ENCODE peak calls at places on chromosomes 1 and 21, in nine cellular contexts. One of them, this sample, is unnamed. For H3K4me1, the result is how much of the 10 kb centered on the place peaks cover.

GRCh38 chr1:205360166-205360565 is 3.4 kb upstream of the KLHDC8A start:
- DNase-seq in astrocyte: no peak
- DNase-seq in mucosa of descending colon: no peak
- DNase-seq in mesenchymal stem cell: no peak
- DNase-seq in neuronal stem cell: peak
- DNase-seq in adrenal gland: peak
- DNase-seq in CD8-positive, alpha-beta memory T cell: no peak
- DNase-seq in ovary: peak
- DNase-seq in GM23338: no peak
- DNase-seq in this sample: no peak

GRCh38 chr1:171912509-171913185 is 71.3 kb downstream of the DNM3 start:
- DNase-seq in mesenchymal stem cell: no peak
- DNase-seq in GM23338: no peak
- DNase-seq in mucosa of descending colon: no peak
- DNase-seq in astrocyte: no peak
- DNase-seq in adrenal gland: no peak
- DNase-seq in ovary: no peak
- DNase-seq in neuronal stem cell: no peak
- DNase-seq in CD8-positive, alpha-beta memory T cell: no peak
- DNase-seq in this sample: no peak

GRCh38 chr1:6259491-6260362 is 1.2 kb downstream of the GPR153 start:
- DNase-seq in mucosa of descending colon: peak
- DNase-seq in mesenchymal stem cell: peak
- DNase-seq in astrocyte: peak
- DNase-seq in ovary: peak
- DNase-seq in adrenal gland: peak
- DNase-seq in neuronal stem cell: no peak
- DNase-seq in CD8-positive, alpha-beta memory T cell: peak
- DNase-seq in GM23338: peak
- DNase-seq in this sample: peak

GRCh38 chr1:177948336-177948972 is 21.4 kb downstream of the SEC16B start:
- DNase-seq in GM23338: peak
- DNase-seq in ovary: peak
- DNase-seq in mucosa of descending colon: peak
- DNase-seq in astrocyte: peak
- DNase-seq in CD8-positive, alpha-beta memory T cell: no peak
- DNase-seq in adrenal gland: peak
- DNase-seq in mesenchymal stem cell: peak
- DNase-seq in neuronal stem cell: peak
- DNase-seq in this sample: peak

GRCh38 chr1:17053071-17053684 is 654 bp downstream of the SDHB start:
- DNase-seq in adrenal gland: no peak
- DNase-seq in astrocyte: no peak
- DNase-seq in neuronal stem cell: no peak
- DNase-seq in CD8-positive, alpha-beta memory T cell: no peak
- DNase-seq in ovary: no peak
- DNase-seq in mucosa of descending colon: peak
- DNase-seq in GM23338: no peak
- DNase-seq in mesenchymal stem cell: no peak
- DNase-seq in this sample: no peak

GRCh38 chr1:88678405-88678804 is 5.7 kb upstream of the PKN2 start:
- DNase-seq in GM23338: no peak
- DNase-seq in mucosa of descending colon: no peak
- DNase-seq in astrocyte: no peak
- DNase-seq in mesenchymal stem cell: peak
- DNase-seq in CD8-positive, alpha-beta memory T cell: no peak
- DNase-seq in ovary: no peak
- DNase-seq in adrenal gland: no peak
- DNase-seq in neuronal stem cell: no peak
- DNase-seq in this sample: no peak

GRCh38 chr21:33058468-33059318 is 11.2 kb upstream of the OLIG1 start:
- DNase-seq in mesenchymal stem cell: no peak
- DNase-seq in neuronal stem cell: no peak
- DNase-seq in adrenal gland: peak
- DNase-seq in mucosa of descending colon: no peak
- DNase-seq in ovary: no peak
- DNase-seq in astrocyte: no peak
- DNase-seq in CD8-positive, alpha-beta memory T cell: no peak
- DNase-seq in GM23338: no peak
- DNase-seq in this sample: peak

GRCh38 chr1:182459949-182460348 is 10.0 kb downstream of the RGSL1 start:
- DNase-seq in astrocyte: no peak
- DNase-seq in mesenchymal stem cell: no peak
- DNase-seq in mucosa of descending colon: no peak
- DNase-seq in neuronal stem cell: no peak
- DNase-seq in ovary: no peak
- DNase-seq in adrenal gland: no peak
- DNase-seq in CD8-positive, alpha-beta memory T cell: no peak
- DNase-seq in GM23338: no peak
- DNase-seq in this sample: no peak

GRCh38 chr1:203172184-203173115 is 3.2 kb downstream of the MYBPH start:
- DNase-seq in CD8-positive, alpha-beta memory T cell: no peak
- DNase-seq in neuronal stem cell: peak
- DNase-seq in GM23338: peak
- DNase-seq in astrocyte: no peak
- DNase-seq in mesenchymal stem cell: peak
- DNase-seq in mucosa of descending colon: peak
- DNase-seq in adrenal gland: peak
- DNase-seq in ovary: no peak
- DNase-seq in this sample: peak

GRCh38 chr1:6384962-6385672 is 8.4 kb downstream of the ACOT7 start:
- DNase-seq in mucosa of descending colon: no peak
- DNase-seq in CD8-positive, alpha-beta memory T cell: no peak
- DNase-seq in GM23338: no peak
- DNase-seq in adrenal gland: no peak
- DNase-seq in mesenchymal stem cell: no peak
- DNase-seq in neuronal stem cell: no peak
- DNase-seq in astrocyte: no peak
- DNase-seq in ovary: no peak
- DNase-seq in this sample: peak

GRCh38 chr1:78419309-78419708 is 71.5 kb upstream of the PTGFR start:
- DNase-seq in GM23338: no peak
- DNase-seq in adrenal gland: no peak
- DNase-seq in mesenchymal stem cell: no peak
- DNase-seq in CD8-positive, alpha-beta memory T cell: no peak
- DNase-seq in ovary: no peak
- DNase-seq in astrocyte: peak
- DNase-seq in mucosa of descending colon: no peak
- DNase-seq in neuronal stem cell: no peak
- DNase-seq in this sample: no peak

GRCh38 chr1:241156231-241156965 is 200.6 kb downstream of the RGS7 start:
- DNase-seq in mesenchymal stem cell: peak
- DNase-seq in CD8-positive, alpha-beta memory T cell: no peak
- DNase-seq in mucosa of descending colon: peak
- DNase-seq in astrocyte: peak
- DNase-seq in adrenal gland: peak
- DNase-seq in ovary: no peak
- DNase-seq in GM23338: no peak
- DNase-seq in neuronal stem cell: no peak
- DNase-seq in this sample: no peak

GRCh38 chr1:226938903-226939438 is 1.1 kb upstream of the COQ8A start:
- DNase-seq in mucosa of descending colon: no peak
- DNase-seq in GM23338: no peak
- DNase-seq in CD8-positive, alpha-beta memory T cell: no peak
- DNase-seq in astrocyte: peak
- DNase-seq in ovary: no peak
- DNase-seq in adrenal gland: no peak
- DNase-seq in mesenchymal stem cell: peak
- DNase-seq in neuronal stem cell: no peak
- DNase-seq in this sample: no peak

GRCh38 chr1:44227211-44227610 is 13.9 kb downstream of the DMAP1 start:
- DNase-seq in adrenal gland: no peak
- DNase-seq in mucosa of descending colon: no peak
- DNase-seq in GM23338: no peak
- DNase-seq in mesenchymal stem cell: no peak
- DNase-seq in CD8-positive, alpha-beta memory T cell: no peak
- DNase-seq in neuronal stem cell: no peak
- DNase-seq in ovary: no peak
- DNase-seq in astrocyte: no peak
- DNase-seq in this sample: no peak

GRCh38 chr21:42626171-42626570 is 27.2 kb upstream of the PDE9A start:
- DNase-seq in ovary: no peak
- DNase-seq in CD8-positive, alpha-beta memory T cell: no peak
- DNase-seq in astrocyte: no peak
- DNase-seq in mesenchymal stem cell: no peak
- DNase-seq in mucosa of descending colon: no peak
- DNase-seq in GM23338: no peak
- DNase-seq in neuronal stem cell: no peak
- DNase-seq in adrenal gland: no peak
- DNase-seq in this sample: no peak

GRCh38 chr1:237864338-237865244 is 26.1 kb downstream of the ZP4 start:
- DNase-seq in mucosa of descending colon: peak
- DNase-seq in CD8-positive, alpha-beta memory T cell: no peak
- DNase-seq in neuronal stem cell: peak
- DNase-seq in astrocyte: no peak
- DNase-seq in ovary: peak
- DNase-seq in GM23338: peak
- DNase-seq in mesenchymal stem cell: peak
- DNase-seq in adrenal gland: peak
- DNase-seq in this sample: peak

GRCh38 chr21:15065381-15066230 is 806 bp upstream of the NRIP1 start:
- DNase-seq in astrocyte: peak
- DNase-seq in ovary: peak
- DNase-seq in mucosa of descending colon: peak
- DNase-seq in CD8-positive, alpha-beta memory T cell: peak
- DNase-seq in GM23338: peak
- DNase-seq in neuronal stem cell: peak
- DNase-seq in adrenal gland: peak
- DNase-seq in mesenchymal stem cell: peak
- DNase-seq in this sample: peak

GRCh38 chr1:119506941-119507340 is at the start of gene HSD3B1:
- DNase-seq in neuronal stem cell: no peak
- DNase-seq in astrocyte: no peak
- DNase-seq in GM23338: no peak
- DNase-seq in mesenchymal stem cell: no peak
- DNase-seq in adrenal gland: no peak
- DNase-seq in CD8-positive, alpha-beta memory T cell: no peak
- DNase-seq in mucosa of descending colon: no peak
- DNase-seq in ovary: no peak
- DNase-seq in this sample: no peak

GRCh38 chr1:221697924-221698425 is 43.9 kb downstream of the DUSP10 start:
- DNase-seq in astrocyte: no peak
- DNase-seq in CD8-positive, alpha-beta memory T cell: no peak
- DNase-seq in ovary: no peak
- DNase-seq in mesenchymal stem cell: no peak
- DNase-seq in adrenal gland: no peak
- DNase-seq in neuronal stem cell: no peak
- DNase-seq in GM23338: no peak
- DNase-seq in mucosa of descending colon: no peak
- DNase-seq in this sample: no peak

GRCh38 chr1:65357291-65357960 is 48.1 kb downstream of the DNAJC6 start:
- DNase-seq in ovary: no peak
- DNase-seq in mesenchymal stem cell: no peak
- DNase-seq in mucosa of descending colon: no peak
- DNase-seq in GM23338: no peak
- DNase-seq in adrenal gland: no peak
- DNase-seq in astrocyte: no peak
- DNase-seq in neuronal stem cell: no peak
- DNase-seq in CD8-positive, alpha-beta memory T cell: no peak
- DNase-seq in this sample: no peak

GRCh38 chr1:21921100-21921875 is 15.8 kb downstream of the HSPG2 start:
- DNase-seq in CD8-positive, alpha-beta memory T cell: no peak
- DNase-seq in GM23338: no peak
- DNase-seq in astrocyte: no peak
- DNase-seq in ovary: no peak
- DNase-seq in mucosa of descending colon: no peak
- DNase-seq in mesenchymal stem cell: no peak
- DNase-seq in adrenal gland: peak
- DNase-seq in neuronal stem cell: no peak
- DNase-seq in this sample: no peak
- H3K4me1 ChIP-seq in CD8-positive, alpha-beta memory T cell: under half
- H3K4me1 ChIP-seq in GM23338: under half
- H3K4me1 ChIP-seq in astrocyte: under half
- H3K4me1 ChIP-seq in ovary: under half
- H3K4me1 ChIP-seq in mucosa of descending colon: under half
- H3K4me1 ChIP-seq in mesenchymal stem cell: half or more
- H3K4me1 ChIP-seq in adrenal gland: half or more
- H3K4me1 ChIP-seq in neuronal stem cell: under half
- H3K4me1 ChIP-seq in this sample: half or more

GRCh38 chr1:76090284-76091180 is 16.0 kb downstream of the ST6GALNAC3 start:
- DNase-seq in mesenchymal stem cell: no peak
- DNase-seq in GM23338: no peak
- DNase-seq in adrenal gland: no peak
- DNase-seq in astrocyte: peak
- DNase-seq in ovary: no peak
- DNase-seq in neuronal stem cell: no peak
- DNase-seq in CD8-positive, alpha-beta memory T cell: no peak
- DNase-seq in mucosa of descending colon: no peak
- DNase-seq in this sample: no peak
- H3K4me1 ChIP-seq in mesenchymal stem cell: under half
- H3K4me1 ChIP-seq in GM23338: under half
- H3K4me1 ChIP-seq in adrenal gland: under half
- H3K4me1 ChIP-seq in astrocyte: under half
- H3K4me1 ChIP-seq in ovary: under half
- H3K4me1 ChIP-seq in neuronal stem cell: under half
- H3K4me1 ChIP-seq in CD8-positive, alpha-beta memory T cell: under half
- H3K4me1 ChIP-seq in mucosa of descending colon: under half
- H3K4me1 ChIP-seq in this sample: under half

DNA sequence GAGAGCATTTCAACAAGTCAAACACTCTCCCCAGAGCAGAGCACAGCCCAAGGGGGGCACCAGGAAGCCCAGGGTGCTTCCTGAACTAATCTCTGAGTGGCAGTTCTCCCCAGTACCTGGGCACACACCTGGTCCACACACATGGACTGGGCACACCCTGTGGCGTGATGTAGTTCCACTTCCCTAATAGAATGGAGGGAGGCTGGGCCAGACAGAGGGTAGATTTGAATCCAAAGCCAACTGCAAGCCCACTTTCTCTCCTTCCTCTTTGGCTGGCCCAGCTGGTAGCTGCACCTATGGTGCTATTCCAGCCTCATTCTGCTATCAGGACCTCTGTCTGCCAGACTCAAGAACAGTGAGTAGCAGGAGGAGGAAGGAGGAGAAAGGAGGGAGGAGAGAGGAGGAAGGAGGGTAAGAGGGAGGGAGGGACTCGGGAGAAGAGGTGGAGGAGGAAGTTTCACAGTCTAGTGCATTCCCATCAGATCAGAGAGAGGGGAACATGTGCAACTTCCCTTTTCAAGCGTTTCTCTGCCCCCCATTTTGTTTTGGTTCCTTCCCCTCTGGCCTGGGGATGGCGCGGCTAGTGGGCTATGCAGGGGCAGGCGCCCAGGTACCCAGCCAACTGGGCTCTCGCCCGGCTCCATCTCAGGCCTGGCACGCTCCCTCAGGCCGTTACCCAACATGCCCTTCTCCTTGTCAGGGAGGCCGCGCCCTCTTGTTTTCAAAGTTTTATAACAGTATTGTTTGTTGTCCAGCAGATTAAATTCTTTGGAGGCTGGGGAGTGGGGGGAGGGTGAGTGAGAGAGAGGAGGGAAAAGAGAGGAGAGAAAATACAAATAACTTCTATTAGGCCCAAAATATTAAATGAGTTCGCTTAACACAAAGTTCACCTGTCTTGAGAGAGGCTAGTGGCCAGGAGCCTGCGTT is 55.8 kb downstream of the CD46 start:
- DNase-seq in astrocyte: no peak
- DNase-seq in mesenchymal stem cell: no peak
- DNase-seq in neuronal stem cell: no peak
- DNase-seq in ovary: peak
- DNase-seq in mucosa of descending colon: peak
- DNase-seq in GM23338: no peak
- DNase-seq in CD8-positive, alpha-beta memory T cell: no peak
- DNase-seq in adrenal gland: peak
- DNase-seq in this sample: peak
- H3K4me1 ChIP-seq in astrocyte: under half
- H3K4me1 ChIP-seq in mesenchymal stem cell: under half
- H3K4me1 ChIP-seq in neuronal stem cell: under half
- H3K4me1 ChIP-seq in ovary: under half
- H3K4me1 ChIP-seq in mucosa of descending colon: half or more
- H3K4me1 ChIP-seq in GM23338: under half
- H3K4me1 ChIP-seq in CD8-positive, alpha-beta memory T cell: under half
- H3K4me1 ChIP-seq in adrenal gland: half or more
- H3K4me1 ChIP-seq in this sample: half or more

GRCh38 chr1:225880636-225881035 is 1.5 kb downstream of the TMEM63A start:
- DNase-seq in adrenal gland: no peak
- DNase-seq in CD8-positive, alpha-beta memory T cell: no peak
- DNase-seq in mucosa of descending colon: no peak
- DNase-seq in GM23338: no peak
- DNase-seq in ovary: no peak
- DNase-seq in neuronal stem cell: no peak
- DNase-seq in mesenchymal stem cell: no peak
- DNase-seq in astrocyte: no peak
- DNase-seq in this sample: no peak
- H3K4me1 ChIP-seq in adrenal gland: under half
- H3K4me1 ChIP-seq in CD8-positive, alpha-beta memory T cell: half or more
- H3K4me1 ChIP-seq in mucosa of descending colon: half or more
- H3K4me1 ChIP-seq in GM23338: under half
- H3K4me1 ChIP-seq in ovary: under half
- H3K4me1 ChIP-seq in neuronal stem cell: under half
- H3K4me1 ChIP-seq in mesenchymal stem cell: under half
- H3K4me1 ChIP-seq in astrocyte: under half
- H3K4me1 ChIP-seq in this sample: half or more